ENCODE peak calls at places on chromosomes 11 and 22, in four cellular contexts. I is HepG2, Q is SK-N-SH, X is K562. N is an unnamed sample.

GRCh38 chr11:65452806-65453490 is 30.4 kb downstream of the NEAT1 start:
- DNase-seq in I (no peak), Q (peak; percentile 84), X (no peak), N (no peak)

GRCh38 chr11:11985016-11985715 is 23.3 kb downstream of the DKK3 start:
- DNase-seq in I (no peak), X (no peak), Q (no peak), N (no peak)

GRCh38 chr22:46830841-46831240 is 68.4 kb downstream of the TBC1D22A start:
- DNase-seq in X (no peak), Q (no peak), I (no peak), N (no peak)

GRCh38 chr22:46366801-46367706 is 31.5 kb downstream of the TRMU start:
- DNase-seq in X (no peak), Q (no peak), I (no peak), N (no peak)

GRCh38 chr11:123330948-123331347 is 99.1 kb upstream of the GRAMD1B start:
- DNase-seq in Q (no peak), I (no peak), X (no peak), N (no peak)

GRCh38 chr22:36452473-36453265 is 28.8 kb downstream of the TXN2 start:
- DNase-seq in X (no peak), I (no peak), Q (no peak), N (no peak)

GRCh38 chr11:74195828-74196227 is 24.7 kb downstream of the PPME1 start:
- DNase-seq in X (no peak), Q (no peak), I (no peak), N (no peak)

GRCh38 chr11:25838918-25839611 is 492.9 kb upstream of the ANO3 start:
- DNase-seq in Q (no peak), X (no peak), I (no peak), N (no peak)

GRCh38 chr11:44524751-44525171 is 40.7 kb upstream of the CD82 start:
- DNase-seq in Q (no peak), X (peak; percentile 79), I (no peak), N (no peak)

GRCh38 chr22:26672060-26672471 is 14.7 kb downstream of the MIAT start:
- DNase-seq in Q (no peak), X (peak; percentile 16), I (no peak), N (no peak)

GRCh38 chr11:46826310-46827044 is 19.6 kb downstream of the CKAP5 start:
- DNase-seq in Q (peak; percentile 88), I (peak; percentile 90), X (peak; percentile 87), N (no peak)

GRCh38 chr22:26842103-26842502 is 184.7 kb downstream of the MIAT start:
- DNase-seq in I (no peak), X (no peak), Q (no peak), N (no peak)

GRCh38 chr11:66607126-66607834 is 9.2 kb upstream of the RBM14 start:
- DNase-seq in X (no peak), Q (no peak), I (peak; percentile 82), N (no peak)

GRCh38 chr22:40329021-40329456 is 17.3 kb upstream of the ADSL start:
- DNase-seq in Q (no peak), X (peak; percentile 83), I (no peak), N (no peak)

GRCh38 chr22:17741866-17742527 is 32.3 kb downstream of the BID start:
- DNase-seq in I (no peak), X (no peak), Q (no peak), N (peak; percentile 40)

GRCh38 chr11:65440831-65441499 is 18.4 kb downstream of the NEAT1 start:
- DNase-seq in I (no peak), X (peak; percentile 20), Q (no peak), N (peak; percentile 98)

GRCh38 chr11:15841898-15842297 is 514.4 kb downstream of the SOX6 start:
- DNase-seq in X (no peak), Q (peak; percentile 17), I (no peak), N (no peak)

GRCh38 chr11:63680842-63681207 is 475 bp upstream of the RTN3 start:
- DNase-seq in X (peak; percentile 41), I (no peak), Q (peak; percentile 35), N (no peak)

GRCh38 chr11:80261776-80262175 is 820.9 kb upstream of the TENM4 start:
- DNase-seq in I (no peak), Q (no peak), X (no peak), N (no peak)

GRCh38 chr11:46557684-46558151 is 36.1 kb downstream of the AMBRA1 start:
- DNase-seq in I (peak; percentile 73), Q (no peak), X (peak; percentile 66), N (no peak)

GRCh38 chr22:39567135-39567946 is 3.2 kb upstream of the CACNA1I start:
- DNase-seq in I (no peak), Q (no peak), X (no peak), N (no peak)

GRCh38 chr11:112805658-112806057 is 155.6 kb upstream of the NCAM1 start:
- DNase-seq in X (no peak), I (no peak), Q (no peak), N (no peak)

GRCh38 chr11:59145534-59145933 is 2.9 kb downstream of the FAM111A start:
- DNase-seq in X (no peak), I (no peak), Q (no peak), N (no peak)

GRCh38 chr22:24319451-24319850 is 48.8 kb downstream of the SPECC1L start:
- DNase-seq in X (no peak), I (no peak), Q (no peak), N (no peak)

GRCh38 chr22:42984397-42984796 is 30.6 kb downstream of the PACSIN2 start:
- DNase-seq in I (no peak), Q (no peak), X (no peak), N (no peak)
- TF ChIP-seq NFIC in I (no peak), Q (no peak), X (no peak), N (no peak)

GRCh38 chr11:128891912-128892398 is 799 bp downstream of the KCNJ5 start:
- DNase-seq in X (peak; percentile 28), I (no peak), Q (no peak), N (no peak)

GRCh38 chr11:128890543-128891409 is at the start of gene KCNJ5:
- DNase-seq in Q (peak; percentile 84), X (no peak), I (no peak), N (no peak)

GRCh38 chr11:128889657-128890213 is 1.4 kb upstream of the KCNJ5 start:
- DNase-seq in Q (no peak), X (no peak), I (no peak), N (no peak)

GRCh38 chr11:128891410-128891861 is 280 bp downstream of the KCNJ5 start:
- DNase-seq in X (no peak), I (no peak), Q (no peak), N (no peak)

DNA sequence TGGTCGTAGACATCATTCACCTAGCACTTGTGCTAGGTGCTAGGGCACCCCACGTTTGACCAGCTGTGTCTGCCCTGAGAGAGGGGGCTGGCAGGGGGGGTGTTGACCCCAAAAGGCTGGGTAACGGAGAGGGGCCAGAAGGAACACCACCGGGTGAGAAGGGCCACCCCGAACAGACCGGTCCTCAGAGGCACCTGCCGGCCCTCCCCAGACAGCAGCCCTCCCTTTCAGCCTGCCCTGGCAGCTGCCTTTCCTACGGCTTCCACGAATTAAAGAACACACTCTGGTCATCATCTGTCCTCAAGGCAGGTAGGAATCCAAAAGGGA is 977 bp upstream of the KCNJ5 start:
- DNase-seq in X (no peak), Q (peak; percentile 43), I (no peak), N (no peak)
- H3K4me3 ChIP-seq in X (no peak overlapping the region), Q (peak overlapping the region; percentile 65), I (no peak overlapping the region), N (no peak overlapping the region)

GRCh38 chr11:93288767-93289166 is 41.8 kb upstream of the DEUP1 start:
- DNase-seq in Q (no peak), X (no peak), I (no peak), N (peak; percentile 8)

GRCh38 chr11:93291146-93291545 is 39.4 kb upstream of the DEUP1 start:
- DNase-seq in X (no peak), I (no peak), Q (no peak), N (no peak)

GRCh38 chr11:93291889-93292288 is 38.7 kb upstream of the DEUP1 start:
- DNase-seq in I (no peak), X (no peak), Q (no peak), N (no peak)

GRCh38 chr11:93288079-93288478 is 42.5 kb upstream of the DEUP1 start:
- DNase-seq in Q (no peak), X (no peak), I (no peak), N (peak; percentile 44)

GRCh38 chr11:93290061-93290460 is 40.5 kb upstream of the DEUP1 start:
- DNase-seq in X (no peak), Q (peak; percentile 41), I (no peak), N (no peak)
- TF ChIP-seq RFX5 in X (no peak), Q (no peak), I (no peak), N (no peak)

GRCh38 chr11:118757881-118758399 is 33.0 kb downstream of the DDX6 start:
- DNase-seq in I (no peak), X (no peak), Q (no peak), N (no peak)

GRCh38 chr11:118768715-118769114 is 22.2 kb downstream of the DDX6 start:
- DNase-seq in Q (no peak), I (peak; percentile 12), X (no peak), N (no peak)

GRCh38 chr11:118766035-118766434 is 24.9 kb downstream of the DDX6 start:
- DNase-seq in Q (no peak), X (no peak), I (no peak), N (no peak)

GRCh38 chr11:118763038-118763437 is 27.9 kb downstream of the DDX6 start:
- DNase-seq in I (no peak), Q (no peak), X (no peak), N (no peak)
- TF ChIP-seq NFIC in I (no peak), Q (no peak), X (no peak), N (no peak)

DNA sequence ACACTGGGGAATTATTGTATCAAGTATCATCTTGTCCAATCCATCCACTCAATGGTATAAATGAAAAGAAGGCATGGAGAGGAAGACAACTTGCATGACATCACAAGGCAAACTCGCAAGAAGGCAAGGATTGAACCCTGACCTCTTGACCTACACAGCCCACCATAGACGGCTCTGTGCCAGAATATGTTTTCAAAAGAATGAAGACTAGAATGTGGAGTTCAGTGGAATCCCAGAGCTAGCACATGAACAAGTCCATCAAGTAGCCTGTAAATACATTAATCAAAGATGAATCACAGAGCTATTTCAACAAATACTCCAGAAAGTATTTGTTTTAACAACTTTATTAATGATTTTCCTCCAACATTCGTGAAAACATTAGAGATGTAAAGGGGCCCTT is 189.7 kb downstream of the GUCY1A2 start:
- DNase-seq in Q (no peak), I (no peak), X (no peak), N (no peak)
- H3K4me3 ChIP-seq in Q (no peak overlapping the region), I (no peak overlapping the region), X (no peak overlapping the region), N (no peak overlapping the region)

N was measured in GM12878.